ENCODE peak calls at places on chromosomes 1 and 21, in ten cellular contexts. One of them, this sample, is unnamed.

GRCh38 chr1:223129229-223129851 is 13.7 kb downstream of the TLR5 start:
- DNase-seq in naive B cell: peak
- DNase-seq in NCI-H1092: no peak
- DNase-seq in NCI-H524: no peak
- DNase-seq in A549: peak
- DNase-seq in RCC 7860: no peak
- DNase-seq in lung microvascular endothelial cell: peak
- DNase-seq in T-helper 17 cell: peak
- DNase-seq in GM10248: peak
- DNase-seq in ureter: peak
- DNase-seq in this sample: peak

GRCh38 chr1:171863531-171863930 is 22.2 kb downstream of the DNM3 start:
- DNase-seq in T-helper 17 cell: no peak
- DNase-seq in naive B cell: no peak
- DNase-seq in GM10248: no peak
- DNase-seq in NCI-H524: no peak
- DNase-seq in ureter: no peak
- DNase-seq in A549: no peak
- DNase-seq in RCC 7860: no peak
- DNase-seq in NCI-H1092: no peak
- DNase-seq in lung microvascular endothelial cell: no peak
- DNase-seq in this sample: no peak

GRCh38 chr1:160206421-160207117 is 1.4 kb downstream of the PEA15 start:
- DNase-seq in GM10248: no peak
- DNase-seq in T-helper 17 cell: no peak
- DNase-seq in NCI-H524: no peak
- DNase-seq in RCC 7860: peak
- DNase-seq in A549: peak
- DNase-seq in ureter: no peak
- DNase-seq in naive B cell: peak
- DNase-seq in lung microvascular endothelial cell: peak
- DNase-seq in NCI-H1092: no peak
- DNase-seq in this sample: no peak

GRCh38 chr1:226064168-226064815 is 1.8 kb downstream of the H3-3A start:
- DNase-seq in NCI-H524: peak
- DNase-seq in lung microvascular endothelial cell: no peak
- DNase-seq in ureter: no peak
- DNase-seq in T-helper 17 cell: no peak
- DNase-seq in A549: no peak
- DNase-seq in GM10248: no peak
- DNase-seq in naive B cell: peak
- DNase-seq in NCI-H1092: no peak
- DNase-seq in RCC 7860: peak
- DNase-seq in this sample: peak

GRCh38 chr1:107251083-107251482 is 110.2 kb downstream of the NTNG1 start:
- DNase-seq in RCC 7860: no peak
- DNase-seq in A549: no peak
- DNase-seq in ureter: no peak
- DNase-seq in NCI-H524: no peak
- DNase-seq in NCI-H1092: no peak
- DNase-seq in naive B cell: no peak
- DNase-seq in GM10248: no peak
- DNase-seq in T-helper 17 cell: no peak
- DNase-seq in lung microvascular endothelial cell: no peak
- DNase-seq in this sample: no peak

GRCh38 chr1:145962157-145963102 is 1.9 kb downstream of the ANKRD34A start:
- DNase-seq in ureter: no peak
- DNase-seq in T-helper 17 cell: peak
- DNase-seq in lung microvascular endothelial cell: no peak
- DNase-seq in naive B cell: no peak
- DNase-seq in RCC 7860: no peak
- DNase-seq in GM10248: peak
- DNase-seq in NCI-H1092: no peak
- DNase-seq in A549: no peak
- DNase-seq in NCI-H524: peak
- DNase-seq in this sample: peak

GRCh38 chr21:34360488-34361241 is 3.1 kb upstream of the KCNE2 start:
- DNase-seq in A549: no peak
- DNase-seq in NCI-H524: no peak
- DNase-seq in naive B cell: no peak
- DNase-seq in ureter: no peak
- DNase-seq in RCC 7860: no peak
- DNase-seq in GM10248: no peak
- DNase-seq in T-helper 17 cell: no peak
- DNase-seq in NCI-H1092: no peak
- DNase-seq in lung microvascular endothelial cell: no peak
- DNase-seq in this sample: no peak

GRCh38 chr1:55898191-55898590 is 681.2 kb downstream of the PLPP3 start:
- DNase-seq in RCC 7860: peak
- DNase-seq in ureter: no peak
- DNase-seq in NCI-H524: no peak
- DNase-seq in NCI-H1092: no peak
- DNase-seq in GM10248: no peak
- DNase-seq in A549: no peak
- DNase-seq in T-helper 17 cell: no peak
- DNase-seq in naive B cell: no peak
- DNase-seq in lung microvascular endothelial cell: no peak
- DNase-seq in this sample: no peak

GRCh38 chr1:91440845-91441244 is 36.2 kb upstream of the HFM1 start:
- DNase-seq in NCI-H524: peak
- DNase-seq in NCI-H1092: no peak
- DNase-seq in ureter: no peak
- DNase-seq in A549: peak
- DNase-seq in T-helper 17 cell: no peak
- DNase-seq in lung microvascular endothelial cell: peak
- DNase-seq in GM10248: peak
- DNase-seq in naive B cell: no peak
- DNase-seq in RCC 7860: no peak
- DNase-seq in this sample: no peak

GRCh38 chr1:216535059-216535458 is 111.8 kb upstream of the USH2A start:
- DNase-seq in GM10248: no peak
- DNase-seq in A549: no peak
- DNase-seq in NCI-H524: no peak
- DNase-seq in naive B cell: no peak
- DNase-seq in lung microvascular endothelial cell: no peak
- DNase-seq in ureter: no peak
- DNase-seq in T-helper 17 cell: no peak
- DNase-seq in NCI-H1092: no peak
- DNase-seq in RCC 7860: no peak
- DNase-seq in this sample: no peak

GRCh38 chr1:23639460-23639859 is 52.1 kb upstream of the RPL11 start:
- DNase-seq in NCI-H1092: peak
- DNase-seq in A549: no peak
- DNase-seq in NCI-H524: no peak
- DNase-seq in ureter: no peak
- DNase-seq in naive B cell: no peak
- DNase-seq in lung microvascular endothelial cell: no peak
- DNase-seq in RCC 7860: no peak
- DNase-seq in GM10248: no peak
- DNase-seq in T-helper 17 cell: no peak
- DNase-seq in this sample: no peak

GRCh38 chr1:75074719-75075395 is 59.3 kb upstream of the LHX8 start:
- DNase-seq in GM10248: no peak
- DNase-seq in NCI-H1092: no peak
- DNase-seq in naive B cell: no peak
- DNase-seq in ureter: no peak
- DNase-seq in lung microvascular endothelial cell: peak
- DNase-seq in NCI-H524: no peak
- DNase-seq in A549: no peak
- DNase-seq in T-helper 17 cell: no peak
- DNase-seq in RCC 7860: no peak
- DNase-seq in this sample: no peak

GRCh38 chr1:225476100-225476511 is 48.3 kb upstream of the LBR start:
- DNase-seq in naive B cell: no peak
- DNase-seq in NCI-H1092: no peak
- DNase-seq in lung microvascular endothelial cell: no peak
- DNase-seq in NCI-H524: no peak
- DNase-seq in GM10248: no peak
- DNase-seq in RCC 7860: no peak
- DNase-seq in A549: no peak
- DNase-seq in T-helper 17 cell: no peak
- DNase-seq in ureter: no peak
- DNase-seq in this sample: no peak

GRCh38 chr1:92329356-92330129 is 30.7 kb downstream of the RPAP2 start:
- DNase-seq in T-helper 17 cell: no peak
- DNase-seq in GM10248: no peak
- DNase-seq in ureter: no peak
- DNase-seq in lung microvascular endothelial cell: no peak
- DNase-seq in RCC 7860: no peak
- DNase-seq in NCI-H1092: no peak
- DNase-seq in naive B cell: no peak
- DNase-seq in A549: no peak
- DNase-seq in NCI-H524: no peak
- DNase-seq in this sample: no peak

GRCh38 chr1:29269356-29269755 is 33.0 kb downstream of the PTPRU start:
- DNase-seq in NCI-H1092: no peak
- DNase-seq in naive B cell: no peak
- DNase-seq in NCI-H524: no peak
- DNase-seq in ureter: no peak
- DNase-seq in A549: no peak
- DNase-seq in GM10248: no peak
- DNase-seq in lung microvascular endothelial cell: no peak
- DNase-seq in RCC 7860: no peak
- DNase-seq in T-helper 17 cell: no peak
- DNase-seq in this sample: no peak

GRCh38 chr1:89790592-89790991 is 30.2 kb upstream of the LRRC8D start:
- DNase-seq in naive B cell: no peak
- DNase-seq in lung microvascular endothelial cell: no peak
- DNase-seq in RCC 7860: no peak
- DNase-seq in T-helper 17 cell: no peak
- DNase-seq in NCI-H1092: no peak
- DNase-seq in NCI-H524: no peak
- DNase-seq in GM10248: no peak
- DNase-seq in A549: no peak
- DNase-seq in ureter: no peak
- DNase-seq in this sample: no peak

GRCh38 chr1:39957299-39958020 is 2.5 kb downstream of the MFSD2A start:
- DNase-seq in A549: no peak
- DNase-seq in naive B cell: no peak
- DNase-seq in NCI-H524: no peak
- DNase-seq in T-helper 17 cell: no peak
- DNase-seq in RCC 7860: no peak
- DNase-seq in GM10248: no peak
- DNase-seq in lung microvascular endothelial cell: no peak
- DNase-seq in ureter: no peak
- DNase-seq in NCI-H1092: no peak
- DNase-seq in this sample: no peak

GRCh38 chr21:42172596-42173483 is 46.1 kb upstream of the ABCG1 start:
- DNase-seq in NCI-H524: no peak
- DNase-seq in T-helper 17 cell: no peak
- DNase-seq in RCC 7860: no peak
- DNase-seq in ureter: no peak
- DNase-seq in GM10248: no peak
- DNase-seq in A549: no peak
- DNase-seq in lung microvascular endothelial cell: no peak
- DNase-seq in NCI-H1092: no peak
- DNase-seq in naive B cell: no peak
- DNase-seq in this sample: no peak

GRCh38 chr1:59484090-59484489 is 187.2 kb downstream of the FGGY start:
- DNase-seq in NCI-H1092: no peak
- DNase-seq in T-helper 17 cell: no peak
- DNase-seq in ureter: no peak
- DNase-seq in naive B cell: no peak
- DNase-seq in NCI-H524: no peak
- DNase-seq in lung microvascular endothelial cell: peak
- DNase-seq in A549: peak
- DNase-seq in RCC 7860: peak
- DNase-seq in GM10248: no peak
- DNase-seq in this sample: no peak

GRCh38 chr1:155116113-155116764 is 11.4 kb upstream of the EFNA1 start:
- DNase-seq in naive B cell: no peak
- DNase-seq in lung microvascular endothelial cell: no peak
- DNase-seq in GM10248: no peak
- DNase-seq in T-helper 17 cell: no peak
- DNase-seq in ureter: no peak
- DNase-seq in A549: no peak
- DNase-seq in RCC 7860: no peak
- DNase-seq in NCI-H524: no peak
- DNase-seq in NCI-H1092: no peak
- DNase-seq in this sample: no peak

GRCh38 chr21:36388076-36388475 is 2.9 kb downstream of the CHAF1B start:
- DNase-seq in naive B cell: no peak
- DNase-seq in GM10248: no peak
- DNase-seq in NCI-H1092: no peak
- DNase-seq in A549: no peak
- DNase-seq in RCC 7860: no peak
- DNase-seq in NCI-H524: peak
- DNase-seq in lung microvascular endothelial cell: no peak
- DNase-seq in ureter: no peak
- DNase-seq in T-helper 17 cell: no peak
- DNase-seq in this sample: no peak

GRCh38 chr1:63051886-63052285 is 268.0 kb downstream of the ATG4C start:
- DNase-seq in RCC 7860: no peak
- DNase-seq in lung microvascular endothelial cell: no peak
- DNase-seq in NCI-H1092: no peak
- DNase-seq in naive B cell: no peak
- DNase-seq in NCI-H524: no peak
- DNase-seq in T-helper 17 cell: no peak
- DNase-seq in A549: no peak
- DNase-seq in ureter: no peak
- DNase-seq in GM10248: no peak
- DNase-seq in this sample: no peak

GRCh38 chr1:153429266-153430165 is 13.2 kb downstream of the S100A7A start:
- DNase-seq in naive B cell: no peak
- DNase-seq in NCI-H524: peak
- DNase-seq in lung microvascular endothelial cell: no peak
- DNase-seq in ureter: no peak
- DNase-seq in A549: no peak
- DNase-seq in GM10248: no peak
- DNase-seq in T-helper 17 cell: no peak
- DNase-seq in NCI-H1092: no peak
- DNase-seq in RCC 7860: no peak
- DNase-seq in this sample: no peak

GRCh38 chr1:16900771-16901170 is 5.0 kb downstream of the RNU1-2 start:
- DNase-seq in ureter: no peak
- DNase-seq in GM10248: no peak
- DNase-seq in A549: no peak
- DNase-seq in T-helper 17 cell: no peak
- DNase-seq in RCC 7860: no peak
- DNase-seq in NCI-H1092: no peak
- DNase-seq in lung microvascular endothelial cell: peak
- DNase-seq in NCI-H524: peak
- DNase-seq in naive B cell: no peak
- DNase-seq in this sample: no peak

GRCh38 chr1:3560981-3561380 is 50.3 kb downstream of the MEGF6 start:
- DNase-seq in ureter: no peak
- DNase-seq in T-helper 17 cell: no peak
- DNase-seq in NCI-H1092: no peak
- DNase-seq in GM10248: no peak
- DNase-seq in RCC 7860: no peak
- DNase-seq in naive B cell: no peak
- DNase-seq in A549: no peak
- DNase-seq in lung microvascular endothelial cell: no peak
- DNase-seq in NCI-H524: no peak
- DNase-seq in this sample: no peak

GRCh38 chr1:221766210-221766609 is 24.3 kb upstream of the DUSP10 start:
- DNase-seq in T-helper 17 cell: no peak
- DNase-seq in NCI-H1092: no peak
- DNase-seq in NCI-H524: peak
- DNase-seq in naive B cell: no peak
- DNase-seq in lung microvascular endothelial cell: peak
- DNase-seq in ureter: no peak
- DNase-seq in GM10248: no peak
- DNase-seq in A549: no peak
- DNase-seq in RCC 7860: no peak
- DNase-seq in this sample: no peak

GRCh38 chr1:21579788-21580187 is 70.6 kb downstream of the ALPL start:
- DNase-seq in NCI-H1092: no peak
- DNase-seq in NCI-H524: no peak
- DNase-seq in naive B cell: no peak
- DNase-seq in T-helper 17 cell: no peak
- DNase-seq in RCC 7860: peak
- DNase-seq in GM10248: no peak
- DNase-seq in ureter: no peak
- DNase-seq in A549: peak
- DNase-seq in lung microvascular endothelial cell: peak
- DNase-seq in this sample: no peak

GRCh38 chr1:99544328-99544727 is 101.6 kb upstream of the PALMD start:
- DNase-seq in naive B cell: no peak
- DNase-seq in lung microvascular endothelial cell: peak
- DNase-seq in NCI-H524: peak
- DNase-seq in A549: no peak
- DNase-seq in NCI-H1092: no peak
- DNase-seq in ureter: no peak
- DNase-seq in T-helper 17 cell: no peak
- DNase-seq in GM10248: no peak
- DNase-seq in RCC 7860: no peak
- DNase-seq in this sample: no peak